ENCODE peak calls at places on chromosomes 2 and 18, in five cellular contexts. D is foreskin fibroblast, M is psoas muscle, N is AG20443, O is right atrium auricular region. K is an unnamed sample.
A peak's percentile ranks its signal among the peaks of the same experiment; 100 is the strongest.

GRCh38 chr2:208407667-208408066 is 1.1 kb downstream of the PTH2R start:
- DNase-seq in D (no peak), M (no peak), N (peak; percentile 19), O (no peak), K (no peak)

GRCh38 chr2:168455692-168456525 is at the start of gene CERS6:
- DNase-seq in D (peak; percentile 96), M (peak; percentile 98), N (peak; percentile 99), O (peak; percentile 96), K (peak; percentile 60)

GRCh38 chr2:237967463-237967871 is 653 bp downstream of the UBE2F start:
- DNase-seq in D (peak; percentile 10), M (peak; percentile 71), N (peak; percentile 40), O (no peak), K (no peak)

GRCh38 chr2:222796413-222797103 is 64.3 kb upstream of the ACSL3 start:
- DNase-seq in D (peak; percentile 74), M (no peak), N (no peak), O (no peak), K (peak; percentile 14)

GRCh38 chr2:200308421-200309295 is 2.2 kb downstream of the SPATS2L start:
- DNase-seq in D (no peak), M (no peak), N (peak; percentile 13), O (no peak), K (no peak)

GRCh38 chr2:27222407-27222806 is 5.2 kb downstream of the CAD start:
- DNase-seq in D (no peak), M (no peak), N (no peak), O (no peak), K (no peak)

GRCh38 chr18:74498712-74499629 is 2.8 kb downstream of the CNDP2 start:
- DNase-seq in D (no peak), M (no peak), N (no peak), O (no peak), K (no peak)

GRCh38 chr2:174750923-174751441 is 13.3 kb downstream of the CHRNA1 start:
- DNase-seq in D (no peak), M (no peak), N (no peak), O (no peak), K (no peak)

GRCh38 chr2:222690564-222691200 is 19.2 kb downstream of the MOGAT1 start:
- DNase-seq in D (peak; percentile 59), M (peak; percentile 85), N (peak; percentile 92), O (no peak), K (no peak)

GRCh38 chr18:13809025-13809384 is 14.9 kb upstream of the MC5R start:
- DNase-seq in D (no peak), M (no peak), N (no peak), O (peak; percentile 51), K (no peak)

GRCh38 chr2:136127356-136127755 is 9.4 kb upstream of the CXCR4 start:
- DNase-seq in D (no peak), M (no peak), N (no peak), O (no peak), K (no peak)

GRCh38 chr2:144894612-144895300 is 374.8 kb upstream of the ZEB2 start:
- DNase-seq in D (no peak), M (no peak), N (no peak), O (no peak), K (no peak)

GRCh38 chr18:62281684-62282083 is 43.4 kb upstream of the TNFRSF11A start:
- DNase-seq in D (peak; percentile 74), M (no peak), N (peak; percentile 37), O (no peak), K (peak; percentile 49)

GRCh38 chr2:36387258-36387916 is 31.8 kb downstream of the CRIM1 start:
- DNase-seq in D (no peak), M (no peak), N (no peak), O (no peak), K (no peak)

GRCh38 chr18:58091099-58091611 is 47.1 kb downstream of the NEDD4L start:
- DNase-seq in D (no peak), M (no peak), N (no peak), O (no peak), K (no peak)

GRCh38 chr18:30763913-30764350 is 278.6 kb downstream of the DSC3 start:
- DNase-seq in D (no peak), M (no peak), N (no peak), O (no peak), K (no peak)

GRCh38 chr18:75496151-75496550 is 68.6 kb upstream of the SMIM21 start:
- DNase-seq in D (no peak), M (no peak), N (no peak), O (no peak), K (no peak)

GRCh38 chr2:186853871-186854435 is 5.0 kb upstream of the ZSWIM2 start:
- DNase-seq in D (no peak), M (no peak), N (no peak), O (no peak), K (no peak)

GRCh38 chr2:241315879-241316700 is at the start of gene SEPTIN2:
- DNase-seq in D (peak; percentile 30), M (no peak), N (no peak), O (peak; percentile 78), K (peak; percentile 19)

GRCh38 chr2:86790828-86791561 is at the start of gene CD8A:
- DNase-seq in D (peak; percentile 26), M (no peak), N (peak; percentile 66), O (no peak), K (no peak)

K was measured in BJ.